ENCODE peak calls at places on chromosomes 1 and 21, in four cellular contexts. O, Y, E and F are unnamed samples.

GRCh38 chr1:186838380-186839076 is 9.8 kb downstream of the PLA2G4A start:
- DNase-seq in O (no peak), Y (no peak), E (no peak), F (no peak)

GRCh38 chr1:55245781-55246180 is 30.6 kb upstream of the USP24 start:
- DNase-seq in O (no peak), Y (no peak), E (no peak), F (no peak)

GRCh38 chr1:48109390-48110009 is 112.3 kb upstream of the TRABD2B start:
- DNase-seq in O (peak; percentile 61), Y (no peak), E (peak; percentile 75), F (no peak)

GRCh38 chr21:24224411-24224810 is 1382.9 kb downstream of the MRPL39 start:
- DNase-seq in O (no peak), Y (no peak), E (no peak), F (no peak)

GRCh38 chr1:227547604-227548397 is 15.6 kb upstream of the ZNF678 start:
- DNase-seq in O (no peak), Y (no peak), E (no peak), F (no peak)

GRCh38 chr1:93346472-93346991 is 825 bp downstream of the DR1 start:
- DNase-seq in O (peak; percentile 21), Y (no peak), E (peak; percentile 50), F (peak; percentile 74)

GRCh38 chr1:227886503-227886961 is 61.2 kb downstream of the WNT9A start:
- DNase-seq in O (no peak), Y (peak; percentile 39), E (no peak), F (peak; percentile 79)

GRCh38 chr1:17585266-17585987 is 45.9 kb downstream of the ARHGEF10L start:
- DNase-seq in O (no peak), Y (no peak), E (no peak), F (no peak)

GRCh38 chr1:1038694-1039093 is 18.8 kb downstream of the AGRN start:
- DNase-seq in O (no peak), Y (no peak), E (no peak), F (no peak)

GRCh38 chr1:91712981-91713841 is 172.7 kb downstream of the TGFBR3 start:
- DNase-seq in O (peak; percentile 78), Y (no peak), E (no peak), F (peak; percentile 65)

GRCh38 chr21:33047231-33047630 is 21.5 kb downstream of the OLIG2 start:
- DNase-seq in O (peak; percentile 72), Y (no peak), E (no peak), F (peak; percentile 89)

GRCh38 chr1:81554108-81554507 is 246.6 kb upstream of the ADGRL2 start:
- DNase-seq in O (no peak), Y (no peak), E (no peak), F (no peak)

GRCh38 chr1:214990619-214991018 is 91.9 kb upstream of the KCNK2 start:
- DNase-seq in O (peak; percentile 99), Y (no peak), E (no peak), F (peak; percentile 48)

DNA sequence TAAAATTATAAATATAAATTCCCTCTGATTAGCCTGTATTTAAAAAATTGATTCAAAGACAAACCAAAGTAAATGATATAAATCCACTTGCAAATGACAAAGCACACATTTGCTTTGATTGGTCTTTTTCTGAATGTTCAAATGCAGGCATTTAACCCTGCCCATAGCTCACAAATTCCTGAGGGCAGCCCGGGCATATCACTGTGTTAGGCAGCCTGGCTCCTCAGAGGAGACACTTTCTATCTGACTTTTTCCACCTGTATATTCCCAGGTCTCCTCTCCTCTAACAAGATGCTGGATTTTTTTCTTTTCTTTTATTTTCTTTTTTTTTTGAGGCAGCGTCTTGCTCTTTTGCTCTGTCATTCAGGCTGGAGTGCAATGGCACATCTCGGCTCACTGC is 50.1 kb upstream of the TSNAX start:
- DNase-seq in O (no peak), Y (no peak), E (no peak), F (no peak)
- H2AFZ ChIP-seq in O (no peak overlapping the region), Y (no peak overlapping the region), E (no peak overlapping the region), F (no peak overlapping the region)

DNA sequence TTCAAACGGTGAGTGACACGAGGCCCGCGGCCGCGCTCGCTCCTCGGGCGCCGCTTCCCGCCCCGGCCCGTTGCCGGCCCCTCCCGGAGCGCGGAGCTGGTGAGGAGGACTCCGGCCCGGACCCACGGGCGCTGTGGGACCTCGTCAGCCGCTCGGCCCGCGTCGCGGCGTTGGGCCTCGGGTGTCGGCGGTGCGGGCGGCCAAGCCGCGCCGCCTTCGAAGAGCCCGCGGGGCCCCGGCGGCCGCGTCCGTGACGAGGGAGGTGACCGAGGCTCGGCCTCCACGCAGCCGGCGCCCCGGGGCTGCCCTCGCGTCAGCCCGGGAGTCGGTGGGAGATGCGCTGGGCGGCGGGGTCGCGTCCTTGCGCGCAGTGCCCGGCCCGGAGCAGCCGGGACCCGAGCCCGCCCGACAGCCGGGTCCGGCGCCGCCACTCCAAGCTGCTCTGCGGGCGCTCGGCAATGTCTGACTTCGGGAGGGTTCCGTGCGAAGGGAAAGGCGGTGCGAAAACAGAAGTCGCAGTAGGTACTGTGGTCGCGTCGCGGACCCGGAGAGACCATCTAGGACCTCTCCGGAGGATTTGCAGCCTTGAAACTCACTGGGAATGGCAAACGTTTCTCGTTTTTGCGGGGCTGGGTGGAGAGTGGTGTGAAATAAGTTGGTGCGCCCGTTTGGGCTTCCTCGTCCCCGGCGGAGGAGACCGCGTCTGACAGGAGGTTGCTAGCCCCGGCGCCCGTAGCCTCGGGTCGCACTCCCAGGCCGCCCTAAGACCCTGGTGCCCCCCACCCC is 829 bp downstream of the SPEN start:
- DNase-seq in O (peak; percentile 23), Y (peak; percentile 50), E (peak; percentile 63), F (peak; percentile 48)
- H2AFZ ChIP-seq in O (peak overlapping the region; percentile 88), Y (no peak overlapping the region), E (no peak overlapping the region), F (peak overlapping the region; percentile 61)

GRCh38 chr1:240030236-240030635 is 61.4 kb upstream of the FMN2 start:
- DNase-seq in O (peak; percentile 50), Y (no peak), E (no peak), F (no peak)

GRCh38 chr1:240031414-240031813 is 60.3 kb upstream of the FMN2 start:
- DNase-seq in O (peak; percentile 64), Y (no peak), E (no peak), F (peak; percentile 66)

GRCh38 chr1:240027059-240027462 is 64.6 kb upstream of the FMN2 start:
- DNase-seq in O (peak; percentile 67), Y (no peak), E (peak; percentile 71), F (peak; percentile 86)

GRCh38 chr1:240031009-240031408 is 60.7 kb upstream of the FMN2 start:
- DNase-seq in O (peak; percentile 97), Y (no peak), E (no peak), F (peak; percentile 65)

DNA sequence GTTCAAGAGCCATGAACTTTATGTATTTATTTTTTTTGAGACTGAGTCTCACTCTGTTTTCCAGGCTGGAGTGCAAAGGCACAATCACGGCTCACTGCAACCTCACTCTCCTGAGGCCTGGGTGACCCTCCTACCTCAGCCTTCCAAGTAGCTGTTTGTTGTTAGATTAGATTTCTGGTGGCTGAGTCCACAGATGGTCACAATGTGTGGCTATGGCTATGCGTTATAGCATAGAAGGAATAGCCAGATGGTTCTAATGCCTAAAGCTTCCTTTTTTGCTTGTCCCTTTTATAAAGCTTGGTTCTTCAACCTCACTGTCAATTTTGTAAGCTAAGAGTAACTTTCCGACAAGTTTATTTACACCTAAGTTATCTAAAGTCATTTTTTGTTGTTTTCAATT is 62.3 kb upstream of the FMN2 start:
- DNase-seq in O (peak; percentile 62), Y (no peak), E (no peak), F (peak; percentile 70)
- H2AFZ ChIP-seq in O (no peak overlapping the region), Y (no peak overlapping the region), E (no peak overlapping the region), F (peak overlapping the region; percentile 85)

GRCh38 chr1:197761654-197762053 is 13.6 kb downstream of the DENND1B start:
- DNase-seq in O (no peak), Y (no peak), E (no peak), F (no peak)
- H2AFZ ChIP-seq in O (no peak overlapping the region), Y (no peak overlapping the region), E (no peak overlapping the region), F (no peak overlapping the region)

GRCh38 chr21:38968887-38969543 is 163.3 kb downstream of the ETS2 start:
- DNase-seq in O (no peak), Y (no peak), E (no peak), F (no peak)

GRCh38 chr21:38960251-38960650 is 154.5 kb downstream of the ETS2 start:
- DNase-seq in O (no peak), Y (no peak), E (no peak), F (no peak)

GRCh38 chr21:38965910-38966504 is 160.3 kb downstream of the ETS2 start:
- DNase-seq in O (peak; percentile 59), Y (peak; percentile 83), E (peak; percentile 47), F (no peak)

GRCh38 chr21:38963006-38963405 is 157.3 kb downstream of the ETS2 start:
- DNase-seq in O (no peak), Y (no peak), E (no peak), F (no peak)

DNA sequence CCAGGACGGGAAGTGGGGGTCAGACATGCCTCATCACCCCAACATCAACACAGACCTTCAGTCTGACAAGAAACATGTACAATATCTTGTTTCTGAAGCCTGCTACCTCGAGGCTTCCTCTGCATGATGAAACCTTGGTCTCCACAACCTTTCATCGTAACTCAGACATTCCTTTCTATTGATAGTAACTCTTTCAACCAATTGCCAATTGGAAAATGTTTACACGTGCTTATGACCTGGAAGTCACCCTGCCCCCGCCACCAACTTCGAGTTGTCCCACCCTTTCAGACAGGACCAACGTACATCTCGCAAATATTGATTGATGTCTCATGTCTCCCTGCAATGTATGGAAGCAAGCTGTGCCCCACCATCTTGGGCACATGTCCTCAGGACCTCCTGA is 159.5 kb downstream of the ETS2 start:
- DNase-seq in O (peak; percentile 51), Y (no peak), E (no peak), F (no peak)
- H2AFZ ChIP-seq in O (peak overlapping the region; percentile 9), Y (no peak overlapping the region), E (no peak overlapping the region), F (no peak overlapping the region)

DNA sequence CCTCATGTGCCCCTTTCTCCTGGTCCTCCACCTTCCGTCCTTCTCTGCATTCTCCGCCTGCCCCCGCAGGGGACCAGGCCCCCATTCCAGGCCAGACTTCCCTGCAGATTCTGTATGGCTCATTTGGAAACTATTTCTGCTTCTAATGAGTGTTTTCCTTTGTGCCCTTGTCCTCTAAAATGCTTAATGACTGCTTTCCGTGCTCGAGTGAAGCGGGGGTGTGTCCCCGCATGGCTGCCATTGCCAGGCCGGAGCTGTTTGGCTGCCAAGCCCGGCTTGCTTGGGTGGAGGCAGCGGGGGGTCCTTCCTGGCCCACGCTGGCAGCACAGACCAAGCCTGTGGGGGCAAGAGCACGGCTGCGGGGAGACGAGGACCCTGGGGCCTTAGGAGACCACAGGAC is 299.3 kb upstream of the VAMP3 start:
- DNase-seq in O (peak; percentile 84), Y (no peak), E (no peak), F (peak; percentile 93)
- H2AFZ ChIP-seq in O (peak overlapping the region; percentile 96), Y (no peak overlapping the region), E (no peak overlapping the region), F (peak overlapping the region; percentile 78)

GRCh38 chr1:191696371-191696770 is 461.9 kb upstream of the RGS18 start:
- DNase-seq in O (no peak), Y (no peak), E (no peak), F (no peak)
- H2AFZ ChIP-seq in O (no peak overlapping the region), Y (no peak overlapping the region), E (no peak overlapping the region), F (no peak overlapping the region)

GRCh38 chr1:155173478-155174333 is at the start of gene TRIM46:
- DNase-seq in O (peak; percentile 34), Y (peak; percentile 81), E (peak; percentile 81), F (peak; percentile 93)
- H2AFZ ChIP-seq in O (peak within 1 kb of the TSS; percentile 96), Y (no peak within 1 kb of the TSS), E (peak within 1 kb of the TSS; percentile 94), F (peak within 1 kb of the TSS; percentile 88)

DNA sequence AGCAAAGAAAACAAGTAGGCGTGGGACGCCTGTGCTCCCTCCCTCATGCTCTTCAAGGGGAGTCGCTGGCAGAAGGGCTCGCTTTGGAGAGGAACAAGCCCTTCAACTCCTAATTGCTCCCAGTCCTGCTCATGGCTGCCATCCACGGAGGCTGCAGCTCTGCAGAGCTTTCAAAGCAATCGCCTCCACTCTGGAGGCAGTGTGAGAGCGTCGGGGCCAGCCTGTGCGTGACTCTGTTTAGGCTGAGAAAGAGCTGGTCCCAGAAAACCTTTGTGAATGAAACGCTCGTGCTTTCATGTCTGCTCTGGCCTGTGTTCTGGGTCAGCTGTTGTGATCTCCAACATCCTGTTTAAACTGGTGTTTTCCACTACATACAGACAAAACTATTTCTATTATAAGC is 23.9 kb upstream of the RUNX1 start:
- DNase-seq in O (peak; percentile 77), Y (no peak), E (no peak), F (no peak)
- H2AFZ ChIP-seq in O (peak overlapping the region; percentile 86), Y (no peak overlapping the region), E (peak overlapping the region; percentile 15), F (peak overlapping the region; percentile 49)